ENCODE peak calls at places on chromosomes 7 and 10, in six cellular contexts. One of them, this sample, is unnamed.
A peak's percentile ranks its signal among the peaks of the same experiment; 100 is the strongest.

GRCh38 chr7:112414855-112415490 is 35.3 kb upstream of the IFRD1 start:
- DNase-seq in HCT116: peak; percentile 36
- DNase-seq in prostate gland: no peak
- DNase-seq in esophagus squamous epithelium: no peak
- DNase-seq in heart left ventricle: no peak
- DNase-seq in brain microvascular endothelial cell: peak; percentile 43
- DNase-seq in this sample: no peak

GRCh38 chr10:59905066-59905734 is 1.2 kb downstream of the CCDC6 start:
- DNase-seq in HCT116: no peak
- DNase-seq in prostate gland: peak; percentile 43
- DNase-seq in esophagus squamous epithelium: no peak
- DNase-seq in heart left ventricle: peak; percentile 38
- DNase-seq in brain microvascular endothelial cell: peak; percentile 9
- DNase-seq in this sample: peak; percentile 59

GRCh38 chr7:30164567-30164966 is 29.8 kb downstream of the MTURN start:
- DNase-seq in HCT116: peak; percentile 33
- DNase-seq in prostate gland: peak; percentile 32
- DNase-seq in esophagus squamous epithelium: no peak
- DNase-seq in heart left ventricle: no peak
- DNase-seq in brain microvascular endothelial cell: peak; percentile 48
- DNase-seq in this sample: no peak

GRCh38 chr7:102456327-102456726 is 8.3 kb downstream of the ALKBH4 start:
- DNase-seq in HCT116: peak; percentile 65
- DNase-seq in prostate gland: no peak
- DNase-seq in esophagus squamous epithelium: no peak
- DNase-seq in heart left ventricle: no peak
- DNase-seq in brain microvascular endothelial cell: no peak
- DNase-seq in this sample: no peak

GRCh38 chr10:131650771-131651673 is 249.8 kb upstream of the PPP2R2D start:
- DNase-seq in HCT116: no peak
- DNase-seq in prostate gland: no peak
- DNase-seq in esophagus squamous epithelium: no peak
- DNase-seq in heart left ventricle: no peak
- DNase-seq in brain microvascular endothelial cell: no peak
- DNase-seq in this sample: no peak

GRCh38 chr10:51257511-51258248 is 183.4 kb downstream of the PRKG1 start:
- DNase-seq in HCT116: no peak
- DNase-seq in prostate gland: no peak
- DNase-seq in esophagus squamous epithelium: no peak
- DNase-seq in heart left ventricle: no peak
- DNase-seq in brain microvascular endothelial cell: no peak
- DNase-seq in this sample: no peak

GRCh38 chr10:72802291-72803118 is 91.0 kb upstream of the OIT3 start:
- DNase-seq in HCT116: no peak
- DNase-seq in prostate gland: no peak
- DNase-seq in esophagus squamous epithelium: no peak
- DNase-seq in heart left ventricle: no peak
- DNase-seq in brain microvascular endothelial cell: no peak
- DNase-seq in this sample: no peak

GRCh38 chr10:114388275-114388674 is 16.0 kb downstream of the AFAP1L2 start:
- DNase-seq in HCT116: no peak
- DNase-seq in prostate gland: no peak
- DNase-seq in esophagus squamous epithelium: no peak
- DNase-seq in heart left ventricle: no peak
- DNase-seq in brain microvascular endothelial cell: no peak
- DNase-seq in this sample: no peak

GRCh38 chr7:138285129-138285528 is 174.9 kb upstream of the TRIM24 start:
- DNase-seq in HCT116: no peak
- DNase-seq in prostate gland: no peak
- DNase-seq in esophagus squamous epithelium: no peak
- DNase-seq in heart left ventricle: no peak
- DNase-seq in brain microvascular endothelial cell: no peak
- DNase-seq in this sample: no peak

GRCh38 chr10:52570490-52570889 is 202.1 kb downstream of the MBL2 start:
- DNase-seq in HCT116: no peak
- DNase-seq in prostate gland: no peak
- DNase-seq in esophagus squamous epithelium: no peak
- DNase-seq in heart left ventricle: no peak
- DNase-seq in brain microvascular endothelial cell: no peak
- DNase-seq in this sample: no peak

GRCh38 chr7:101911800-101912705 is 94.6 kb downstream of the CUX1 start:
- DNase-seq in HCT116: no peak
- DNase-seq in prostate gland: no peak
- DNase-seq in esophagus squamous epithelium: no peak
- DNase-seq in heart left ventricle: peak; percentile 75
- DNase-seq in brain microvascular endothelial cell: no peak
- DNase-seq in this sample: peak; percentile 35

GRCh38 chr10:93512565-93512964 is 16.2 kb downstream of the CEP55 start:
- DNase-seq in HCT116: no peak
- DNase-seq in prostate gland: no peak
- DNase-seq in esophagus squamous epithelium: no peak
- DNase-seq in heart left ventricle: no peak
- DNase-seq in brain microvascular endothelial cell: peak; percentile 78
- DNase-seq in this sample: no peak

GRCh38 chr7:2689951-2690705 is 2.1 kb downstream of the AMZ1 start:
- DNase-seq in HCT116: no peak
- DNase-seq in prostate gland: no peak
- DNase-seq in esophagus squamous epithelium: no peak
- DNase-seq in heart left ventricle: no peak
- DNase-seq in brain microvascular endothelial cell: peak; percentile 79
- DNase-seq in this sample: no peak

GRCh38 chr10:126689461-126689994 is 19.0 kb upstream of the C10orf90 start:
- DNase-seq in HCT116: no peak
- DNase-seq in prostate gland: no peak
- DNase-seq in esophagus squamous epithelium: no peak
- DNase-seq in heart left ventricle: no peak
- DNase-seq in brain microvascular endothelial cell: no peak
- DNase-seq in this sample: no peak

GRCh38 chr7:113083132-113083833 is 3.3 kb downstream of the GPR85 start:
- DNase-seq in HCT116: no peak
- DNase-seq in prostate gland: no peak
- DNase-seq in esophagus squamous epithelium: no peak
- DNase-seq in heart left ventricle: no peak
- DNase-seq in brain microvascular endothelial cell: no peak
- DNase-seq in this sample: no peak

GRCh38 chr10:43254199-43254730 is 12.6 kb downstream of the RASGEF1A start:
- DNase-seq in HCT116: no peak
- DNase-seq in prostate gland: no peak
- DNase-seq in esophagus squamous epithelium: no peak
- DNase-seq in heart left ventricle: peak; percentile 27
- DNase-seq in brain microvascular endothelial cell: no peak
- DNase-seq in this sample: no peak

GRCh38 chr7:141511370-141512335 is 39.6 kb upstream of the AGK start:
- DNase-seq in HCT116: no peak
- DNase-seq in prostate gland: peak; percentile 11
- DNase-seq in esophagus squamous epithelium: no peak
- DNase-seq in heart left ventricle: peak; percentile 33
- DNase-seq in brain microvascular endothelial cell: no peak
- DNase-seq in this sample: peak; percentile 23

GRCh38 chr7:82625377-82625776 is 181.8 kb upstream of the CACNA2D1 start:
- DNase-seq in HCT116: no peak
- DNase-seq in prostate gland: no peak
- DNase-seq in esophagus squamous epithelium: no peak
- DNase-seq in heart left ventricle: no peak
- DNase-seq in brain microvascular endothelial cell: no peak
- DNase-seq in this sample: no peak
- TF ChIP-seq CTCF in HCT116: no peak
- TF ChIP-seq CTCF in prostate gland: no peak
- TF ChIP-seq CTCF in esophagus squamous epithelium: no peak
- TF ChIP-seq CTCF in heart left ventricle: no peak
- TF ChIP-seq CTCF in brain microvascular endothelial cell: peak; percentile 29
- TF ChIP-seq CTCF in this sample: no peak

DNA sequence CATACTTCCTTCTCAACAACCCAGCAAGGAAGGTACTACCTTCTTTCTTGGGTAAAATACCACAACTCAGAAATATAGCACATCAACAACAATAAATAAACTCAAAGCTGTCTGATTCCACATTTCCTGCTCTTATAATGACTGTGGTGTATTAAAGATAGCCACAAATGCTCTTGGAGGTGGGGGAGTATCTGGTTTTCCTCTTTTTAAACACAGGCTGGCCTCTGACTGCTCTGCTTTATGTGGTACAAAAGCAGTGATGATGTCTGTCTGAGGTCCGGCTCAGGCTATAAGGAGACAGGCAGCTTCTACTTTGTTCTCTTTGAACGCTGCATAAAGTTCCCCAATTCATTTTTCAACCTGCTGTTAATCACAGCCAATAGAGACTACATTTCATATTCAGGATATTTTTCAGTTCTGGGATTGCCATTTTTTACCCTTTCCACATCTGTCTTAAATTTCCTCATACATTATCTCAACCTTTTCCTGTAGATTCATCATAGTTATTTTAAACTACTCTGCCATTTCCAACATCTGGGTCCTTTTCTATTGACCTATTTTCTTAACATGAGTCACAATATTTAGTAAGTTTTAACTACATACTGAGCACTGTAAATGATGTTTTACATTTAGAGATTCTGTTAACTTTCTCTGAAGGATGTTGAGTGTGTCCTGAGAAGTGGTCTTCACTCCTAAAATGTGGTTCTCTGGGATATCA is 64.9 kb downstream of the CRPPA start:
- DNase-seq in HCT116: no peak
- DNase-seq in prostate gland: no peak
- DNase-seq in esophagus squamous epithelium: no peak
- DNase-seq in heart left ventricle: no peak
- DNase-seq in brain microvascular endothelial cell: peak; percentile 9
- DNase-seq in this sample: no peak
- H3K4me3 ChIP-seq in HCT116: no peak overlapping the region
- H3K4me3 ChIP-seq in prostate gland: no peak overlapping the region
- H3K4me3 ChIP-seq in esophagus squamous epithelium: no peak overlapping the region
- H3K4me3 ChIP-seq in heart left ventricle: no peak overlapping the region
- H3K4me3 ChIP-seq in brain microvascular endothelial cell: no peak overlapping the region
- H3K4me3 ChIP-seq in this sample: no peak overlapping the region

GRCh38 chr7:6248581-6248980 is 23.8 kb downstream of the CYTH3 start:
- DNase-seq in HCT116: no peak
- DNase-seq in prostate gland: no peak
- DNase-seq in esophagus squamous epithelium: no peak
- DNase-seq in heart left ventricle: no peak
- DNase-seq in brain microvascular endothelial cell: peak; percentile 84
- DNase-seq in this sample: no peak

GRCh38 chr7:6251653-6252052 is 20.8 kb downstream of the CYTH3 start:
- DNase-seq in HCT116: no peak
- DNase-seq in prostate gland: no peak
- DNase-seq in esophagus squamous epithelium: no peak
- DNase-seq in heart left ventricle: no peak
- DNase-seq in brain microvascular endothelial cell: no peak
- DNase-seq in this sample: no peak

GRCh38 chr7:6252310-6252709 is 20.1 kb downstream of the CYTH3 start:
- DNase-seq in HCT116: no peak
- DNase-seq in prostate gland: no peak
- DNase-seq in esophagus squamous epithelium: no peak
- DNase-seq in heart left ventricle: no peak
- DNase-seq in brain microvascular endothelial cell: no peak
- DNase-seq in this sample: no peak

GRCh38 chr7:6252748-6253147 is 19.7 kb downstream of the CYTH3 start:
- DNase-seq in HCT116: no peak
- DNase-seq in prostate gland: no peak
- DNase-seq in esophagus squamous epithelium: no peak
- DNase-seq in heart left ventricle: no peak
- DNase-seq in brain microvascular endothelial cell: no peak
- DNase-seq in this sample: no peak

DNA sequence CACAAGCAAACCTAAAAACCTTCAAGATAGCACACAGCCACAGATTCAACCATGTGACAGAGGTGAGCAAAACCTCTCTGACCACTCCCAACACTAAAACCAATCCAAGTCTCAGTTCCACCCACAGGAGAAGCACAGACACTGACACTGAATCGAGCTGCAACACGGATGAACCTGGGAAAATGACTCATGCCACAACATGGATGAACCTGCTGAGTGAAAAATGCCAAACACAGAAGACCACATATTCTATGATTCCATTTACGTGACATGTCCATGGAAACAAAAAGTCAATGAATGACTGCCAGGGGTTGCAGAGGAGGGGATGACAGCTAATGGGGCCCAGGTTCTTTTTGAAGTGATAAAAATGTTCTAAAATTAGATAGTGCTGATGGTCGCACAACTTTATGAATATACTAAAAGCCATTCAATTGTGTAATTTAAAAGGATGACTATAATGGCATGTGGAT is 22.0 kb downstream of the CYTH3 start:
- DNase-seq in HCT116: no peak
- DNase-seq in prostate gland: no peak
- DNase-seq in esophagus squamous epithelium: no peak
- DNase-seq in heart left ventricle: no peak
- DNase-seq in brain microvascular endothelial cell: no peak
- DNase-seq in this sample: no peak
- H3K27ac ChIP-seq in HCT116: no peak overlapping the region
- H3K27ac ChIP-seq in prostate gland: no peak overlapping the region
- H3K27ac ChIP-seq in esophagus squamous epithelium: peak overlapping the region; percentile 57
- H3K27ac ChIP-seq in heart left ventricle: no peak overlapping the region
- H3K27ac ChIP-seq in brain microvascular endothelial cell: no peak overlapping the region
- H3K27ac ChIP-seq in this sample: no peak overlapping the region

GRCh38 chr7:39413866-39414668 is 152.1 kb upstream of the YAE1 start:
- DNase-seq in HCT116: peak; percentile 26
- DNase-seq in prostate gland: peak; percentile 7
- DNase-seq in esophagus squamous epithelium: no peak
- DNase-seq in heart left ventricle: peak; percentile 54
- DNase-seq in brain microvascular endothelial cell: peak; percentile 26
- DNase-seq in this sample: peak; percentile 45
- TF ChIP-seq CTCF in HCT116: no peak
- TF ChIP-seq CTCF in prostate gland: no peak
- TF ChIP-seq CTCF in esophagus squamous epithelium: no peak
- TF ChIP-seq CTCF in heart left ventricle: no peak
- TF ChIP-seq CTCF in brain microvascular endothelial cell: peak; percentile 28
- TF ChIP-seq CTCF in this sample: no peak

DNA sequence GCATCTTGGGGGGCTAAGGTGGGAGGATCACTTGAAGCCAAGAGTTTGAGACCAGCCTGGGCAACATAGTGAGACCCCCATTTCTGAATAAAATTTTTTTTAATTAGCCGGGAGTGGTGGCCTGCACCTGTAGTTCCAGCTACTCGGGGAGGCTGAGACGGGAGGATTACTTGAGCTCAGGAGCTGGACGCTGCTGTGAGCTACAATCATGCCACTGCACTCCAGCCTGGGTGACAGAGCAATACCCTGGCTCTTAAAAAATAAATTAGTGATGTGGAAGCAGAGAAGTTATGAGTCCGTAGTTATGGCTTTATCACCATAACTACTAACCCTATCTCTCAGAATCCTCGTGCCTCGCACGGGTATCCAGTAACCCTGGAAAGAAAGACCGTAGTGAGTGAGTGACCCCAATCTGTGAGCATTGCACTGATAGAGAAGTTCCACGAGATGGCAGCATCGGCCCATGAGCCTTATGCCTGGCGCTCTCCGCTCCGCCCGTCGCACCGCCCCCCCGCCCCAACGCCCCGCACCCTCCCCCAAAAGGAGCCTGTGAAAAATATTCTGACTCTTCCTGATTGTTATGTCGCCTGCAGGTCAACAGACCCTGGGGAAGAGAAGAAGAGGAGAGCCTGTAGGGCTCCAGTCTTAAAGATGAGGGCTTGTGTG is 4.9 kb upstream of the SLC29A3 start:
- DNase-seq in HCT116: peak; percentile 21
- DNase-seq in prostate gland: peak; percentile 35
- DNase-seq in esophagus squamous epithelium: peak; percentile 7
- DNase-seq in heart left ventricle: peak; percentile 48
- DNase-seq in brain microvascular endothelial cell: no peak
- DNase-seq in this sample: no peak
- H3K4me3 ChIP-seq in HCT116: no peak overlapping the region
- H3K4me3 ChIP-seq in prostate gland: no peak overlapping the region
- H3K4me3 ChIP-seq in esophagus squamous epithelium: peak overlapping the region; percentile 13
- H3K4me3 ChIP-seq in heart left ventricle: no peak overlapping the region
- H3K4me3 ChIP-seq in brain microvascular endothelial cell: no peak overlapping the region
- H3K4me3 ChIP-seq in this sample: no peak overlapping the region